ENCODE peak calls at places on chromosomes 13 and 19, in nine cellular contexts. Q, M, L, Z, B, T, E, Y and V are unnamed samples.

GRCh38 chr19:51398096-51398704 is 7.8 kb upstream of the C19orf84 start:
- DNase-seq in Q (no peak), M (no peak), L (no peak), Z (peak; percentile 41), B (peak; percentile 49), T (peak; percentile 43), E (no peak), Y (peak; percentile 50), V (no peak)

GRCh38 chr13:97225533-97225932 is 3.4 kb downstream of the MBNL2 start:
- DNase-seq in Q (no peak), M (no peak), L (no peak), Z (no peak), B (no peak), T (no peak), E (no peak), Y (no peak), V (no peak)

GRCh38 chr19:19171821-19172532 is 1.9 kb upstream of the MEF2B start:
- DNase-seq in Q (no peak), M (no peak), L (no peak), Z (peak; percentile 55), B (no peak), T (peak; percentile 46), E (no peak), Y (peak; percentile 88), V (no peak)

GRCh38 chr19:46373573-46374359 is 26.9 kb downstream of the PPP5C start:
- DNase-seq in Q (peak; percentile 73), M (peak; percentile 87), L (no peak), Z (peak; percentile 28), B (peak; percentile 93), T (peak; percentile 48), E (peak; percentile 84), Y (peak; percentile 78), V (peak; percentile 57)

GRCh38 chr13:41563501-41564001 is 106.2 kb downstream of the RGCC start:
- DNase-seq in Q (no peak), M (no peak), L (no peak), Z (peak; percentile 35), B (peak; percentile 13), T (peak; percentile 76), E (no peak), Y (peak; percentile 75), V (no peak)

GRCh38 chr13:99496322-99497142 is 4.7 kb upstream of the TM9SF2 start:
- DNase-seq in Q (peak; percentile 83), M (peak; percentile 80), L (peak; percentile 76), Z (peak; percentile 89), B (peak; percentile 84), T (peak; percentile 60), E (peak; percentile 88), Y (peak; percentile 65), V (peak; percentile 15)

GRCh38 chr13:40132249-40132648 is 476.8 kb downstream of the COG6 start:
- DNase-seq in Q (no peak), M (no peak), L (no peak), Z (no peak), B (no peak), T (no peak), E (no peak), Y (no peak), V (no peak)

GRCh38 chr13:53151692-53152421 is 123.2 kb downstream of the OLFM4 start:
- DNase-seq in Q (no peak), M (no peak), L (peak; percentile 47), Z (no peak), B (peak; percentile 27), T (peak; percentile 11), E (no peak), Y (peak; percentile 2), V (no peak)

GRCh38 chr13:66661336-66661735 is 568.8 kb downstream of the PCDH9 start:
- DNase-seq in Q (no peak), M (no peak), L (no peak), Z (no peak), B (no peak), T (no peak), E (no peak), Y (no peak), V (no peak)

GRCh38 chr13:37068962-37069361 is 9.5 kb upstream of the SUPT20H start:
- DNase-seq in Q (no peak), M (no peak), L (no peak), Z (peak; percentile 46), B (peak; percentile 4), T (peak; percentile 47), E (no peak), Y (peak; percentile 37), V (no peak)

GRCh38 chr19:3932931-3933810 is at the start of gene NMRK2:
- DNase-seq in Q (peak; percentile 43), M (no peak), L (no peak), Z (no peak), B (no peak), T (no peak), E (no peak), Y (no peak), V (no peak)

GRCh38 chr19:30450101-30450500 is 77.9 kb downstream of the ZNF536 start:
- DNase-seq in Q (peak; percentile 66), M (no peak), L (no peak), Z (no peak), B (no peak), T (no peak), E (no peak), Y (peak; percentile 44), V (no peak)

GRCh38 chr19:12796146-12797071 is 5.1 kb downstream of the JUNB start:
- DNase-seq in Q (peak; percentile 84), M (no peak), L (no peak), Z (peak; percentile 86), B (peak; percentile 86), T (peak; percentile 88), E (peak; percentile 86), Y (peak; percentile 91), V (no peak)

GRCh38 chr13:41644742-41645141 is 187.4 kb downstream of the RGCC start:
- DNase-seq in Q (no peak), M (no peak), L (no peak), Z (no peak), B (no peak), T (no peak), E (no peak), Y (no peak), V (no peak)

DNA sequence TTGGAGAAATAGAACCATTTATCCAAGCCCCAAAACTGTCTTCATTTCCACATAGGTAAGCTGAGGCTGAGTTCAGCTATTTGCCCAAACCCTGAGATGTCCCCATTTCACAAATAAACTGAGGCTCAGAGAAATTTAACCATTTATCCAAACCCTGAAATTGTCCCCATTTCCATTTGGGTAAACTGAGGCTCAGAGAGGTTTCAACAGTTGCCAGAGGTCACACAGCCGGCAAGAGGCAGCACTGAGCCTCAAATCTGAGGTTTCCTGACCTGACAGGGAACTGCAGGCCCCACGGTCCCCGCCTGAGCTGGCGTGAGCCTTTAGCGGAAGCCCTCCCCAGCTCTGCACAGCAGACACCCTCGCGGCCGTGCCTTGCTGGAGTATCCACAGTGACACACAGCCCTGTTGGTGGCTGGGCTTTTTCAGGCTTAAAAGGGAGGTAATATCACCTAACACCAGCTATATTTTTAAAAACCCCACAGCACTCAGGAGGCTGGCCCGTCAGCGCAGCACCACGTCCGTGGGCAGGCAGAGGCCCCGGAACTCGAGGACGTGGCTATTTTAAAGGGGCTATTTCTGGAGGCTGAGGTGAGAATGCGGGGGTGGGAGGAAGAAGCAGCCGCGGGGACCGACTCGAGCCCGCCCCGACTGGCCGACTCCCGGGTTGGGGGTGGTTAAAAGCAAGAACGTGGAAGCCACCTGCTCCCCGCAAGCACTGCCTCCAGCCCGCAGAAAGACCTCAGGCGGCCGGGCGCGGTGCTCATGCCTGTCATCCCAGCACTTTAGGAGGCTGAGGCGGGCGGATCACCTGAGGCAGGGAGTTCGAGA is 18.5 kb downstream of the PTPRS start:
- DNase-seq in Q (no peak), M (no peak), L (no peak), Z (no peak), B (no peak), T (no peak), E (no peak), Y (peak; percentile 10), V (no peak)
- H3K4me3 ChIP-seq in Q (no peak overlapping the region), M (no peak overlapping the region), L (no peak overlapping the region), Z (no peak overlapping the region), B (no peak overlapping the region), T (no peak overlapping the region), E (no peak overlapping the region), Y (no peak overlapping the region), V (no peak overlapping the region)

DNA sequence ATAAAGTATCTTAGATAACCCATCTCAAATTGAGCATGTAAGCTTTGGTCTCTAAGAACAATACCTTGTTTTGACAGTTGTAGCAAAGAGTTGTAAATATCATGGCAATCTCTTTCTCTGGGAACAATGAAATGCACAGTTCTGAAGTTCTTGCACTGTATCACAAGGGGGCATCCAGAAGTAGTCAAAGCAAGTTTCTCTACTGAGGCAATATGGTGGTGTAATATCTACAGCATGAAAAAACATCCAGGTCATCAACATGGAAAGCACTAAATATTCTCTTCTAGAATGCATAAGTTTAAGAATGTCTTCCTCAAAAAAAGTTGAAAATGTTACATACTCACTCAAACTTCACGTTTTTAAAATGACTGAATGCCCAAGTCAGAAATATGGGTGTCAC is 19.6 kb downstream of the MTMR6 start:
- DNase-seq in Q (no peak), M (no peak), L (no peak), Z (peak; percentile 24), B (peak; percentile 10), T (peak; percentile 38), E (no peak), Y (peak; percentile 15), V (no peak)
- TF ChIP-seq CTCF in Q (peak; percentile 27), M (no peak), L (no peak), Z (peak; percentile 34), B (no peak), T (peak; percentile 28), E (no peak), Y (peak; percentile 17), V (no peak)

GRCh38 chr19:40219721-40220276 is 1.6 kb upstream of the TTC9B start:
- DNase-seq in Q (peak; percentile 54), M (no peak), L (no peak), Z (peak; percentile 70), B (peak; percentile 85), T (peak; percentile 85), E (no peak), Y (peak; percentile 76), V (no peak)
- H3K4me3 ChIP-seq in Q (no peak overlapping the region), M (no peak overlapping the region), L (no peak overlapping the region), Z (peak overlapping the region; percentile 43), B (peak overlapping the region; percentile 29), T (peak overlapping the region; percentile 43), E (no peak overlapping the region), Y (no peak overlapping the region), V (no peak overlapping the region)

GRCh38 chr13:94595006-94595942 is 678 bp downstream of the TGDS start:
- DNase-seq in Q (peak; percentile 20), M (no peak), L (no peak), Z (peak; percentile 28), B (no peak), T (peak; percentile 42), E (no peak), Y (peak; percentile 54), V (no peak)

GRCh38 chr13:94599877-94600276 is 1.8 kb upstream of the GPR180 start:
- DNase-seq in Q (no peak), M (no peak), L (no peak), Z (no peak), B (no peak), T (no peak), E (no peak), Y (no peak), V (no peak)

GRCh38 chr13:94598281-94598680 is 2.3 kb upstream of the TGDS start:
- DNase-seq in Q (no peak), M (no peak), L (no peak), Z (no peak), B (no peak), T (no peak), E (no peak), Y (no peak), V (no peak)

GRCh38 chr13:94595943-94596574 is at the start of gene TGDS:
- DNase-seq in Q (peak; percentile 92), M (peak; percentile 88), L (peak; percentile 90), Z (peak; percentile 88), B (peak; percentile 92), T (peak; percentile 95), E (peak; percentile 96), Y (peak; percentile 98), V (peak; percentile 65)

GRCh38 chr13:94596575-94596971 is 621 bp upstream of the TGDS start:
- DNase-seq in Q (no peak), M (no peak), L (peak; percentile 20), Z (no peak), B (no peak), T (no peak), E (no peak), Y (no peak), V (no peak)
- TF ChIP-seq CTCF in Q (no peak), M (no peak), L (no peak), Z (no peak), B (no peak), T (no peak), E (no peak), Y (no peak), V (no peak)